ENCODE peak calls at places on chromosomes 13 and 19, in eight cellular contexts. L, A, J, Y, N, I, G and T are unnamed samples.

GRCh38 chr13:28620011-28620830 is 38.7 kb upstream of the POMP start:
- DNase-seq in I (no peak), Y (no peak), J (no peak), G (no peak), A (no peak), L (no peak), N (no peak), T (no peak)

GRCh38 chr19:42130254-42130573 is 2.0 kb downstream of the POU2F2 start:
- DNase-seq in G (no peak), J (no peak), Y (no peak), N (no peak), A (no peak), I (no peak), L (no peak), T (no peak)

GRCh38 chr19:38596057-38596981 is 21.4 kb downstream of the MAP4K1 start:
- DNase-seq in N (no peak), A (peak), I (no peak), L (no peak), G (peak), J (peak), Y (no peak), T (peak)

GRCh38 chr19:40682431-40682964 is 8.0 kb downstream of the NUMBL start:
- DNase-seq in N (no peak), Y (no peak), I (no peak), G (no peak), J (no peak), A (no peak), L (no peak), T (no peak)

GRCh38 chr13:50072676-50073075 is 57.4 kb downstream of the KCNRG start:
- DNase-seq in G (no peak), J (no peak), Y (no peak), L (no peak), A (no peak), I (no peak), N (no peak), T (no peak)

GRCh38 chr19:19113040-19113541 is 25.2 kb downstream of the TMEM161A start:
- DNase-seq in I (no peak), L (peak), G (peak), N (no peak), J (no peak), A (no peak), Y (no peak), T (no peak)

GRCh38 chr13:76398426-76398825 is 487.8 kb downstream of the KCTD12 start:
- DNase-seq in N (no peak), Y (no peak), G (no peak), A (no peak), L (no peak), I (no peak), J (no peak), T (no peak)

GRCh38 chr13:41645313-41645712 is 188.0 kb downstream of the RGCC start:
- DNase-seq in J (no peak), L (peak), A (no peak), N (no peak), I (no peak), Y (no peak), G (peak), T (no peak)

GRCh38 chr13:28753208-28753892 is 34.6 kb upstream of the SLC46A3 start:
- DNase-seq in Y (no peak), N (no peak), G (peak), I (no peak), L (peak), J (no peak), A (peak), T (no peak)

GRCh38 chr19:40744554-40745401 is 5.5 kb downstream of the ACTMAP start:
- DNase-seq in I (no peak), N (peak), L (no peak), J (no peak), Y (no peak), A (no peak), G (no peak), T (no peak)

GRCh38 chr19:8449830-8450229 is 5.1 kb downstream of the HNRNPM start:
- DNase-seq in Y (no peak), N (no peak), I (no peak), A (no peak), G (no peak), J (no peak), L (no peak), T (no peak)

GRCh38 chr13:30690282-30691188 is 44.8 kb upstream of the ALOX5AP start:
- DNase-seq in G (peak), I (no peak), L (peak), A (peak), Y (no peak), J (no peak), N (no peak), T (no peak)

GRCh38 chr13:49836516-49836915 is 44.0 kb upstream of the KPNA3 start:
- DNase-seq in Y (no peak), L (no peak), G (no peak), I (no peak), A (no peak), J (no peak), N (no peak), T (peak)

GRCh38 chr19:44623080-44623479 is 9.7 kb downstream of the IGSF23 start:
- DNase-seq in G (peak), J (no peak), I (no peak), N (no peak), L (no peak), Y (no peak), A (no peak), T (no peak)

GRCh38 chr19:45769821-45770191 is 754 bp upstream of the SIX5 start:
- DNase-seq in I (no peak), J (peak), A (peak), Y (peak), N (no peak), G (no peak), L (no peak), T (no peak)

GRCh38 chr13:98664047-98664446 is 87.1 kb upstream of the STK24 start:
- DNase-seq in Y (no peak), J (peak), A (no peak), N (no peak), G (peak), L (no peak), I (no peak), T (no peak)

GRCh38 chr13:106376411-106377112 is 158.9 kb downstream of the EFNB2 start:
- DNase-seq in L (peak), G (peak), N (no peak), I (no peak), A (peak), Y (no peak), J (no peak), T (no peak)

GRCh38 chr19:2167896-2168618 is 4.3 kb downstream of the DOT1L start:
- DNase-seq in Y (no peak), J (no peak), A (no peak), L (no peak), G (peak), N (peak), I (no peak), T (no peak)

GRCh38 chr19:38247126-38247525 is 9.0 kb downstream of the PPP1R14A start:
- DNase-seq in Y (no peak), G (no peak), L (no peak), J (no peak), A (no peak), I (no peak), N (no peak), T (no peak)